ENCODE peak calls at places on chromosome 12, in seven cellular contexts. One of them, this sample, is unnamed.

GRCh38 chr12:123934829-123935228 is 37.8 kb downstream of the CCDC92 start:
- DNase-seq in H1: no peak
- DNase-seq in neuronal stem cell: no peak
- DNase-seq in mesenchymal stem cell: peak
- DNase-seq in mesendoderm: no peak
- DNase-seq in H9: no peak
- DNase-seq in IMR-90: peak
- DNase-seq in this sample: no peak

GRCh38 chr12:39102474-39103209 is 197.3 kb upstream of the CPNE8 start:
- DNase-seq in H1: no peak
- DNase-seq in mesenchymal stem cell: peak
- DNase-seq in IMR-90: no peak
- DNase-seq in mesendoderm: no peak
- DNase-seq in neuronal stem cell: no peak
- DNase-seq in H9: no peak
- DNase-seq in this sample: no peak

GRCh38 chr12:124727244-124727673 is 136.4 kb downstream of the SCARB1 start:
- DNase-seq in H9: no peak
- DNase-seq in H1: no peak
- DNase-seq in neuronal stem cell: no peak
- DNase-seq in IMR-90: no peak
- DNase-seq in mesendoderm: no peak
- DNase-seq in mesenchymal stem cell: peak
- DNase-seq in this sample: peak

GRCh38 chr12:53065975-53066593 is 13.1 kb downstream of the SPRYD3 start:
- DNase-seq in neuronal stem cell: peak
- DNase-seq in mesenchymal stem cell: peak
- DNase-seq in H9: peak
- DNase-seq in IMR-90: peak
- DNase-seq in mesendoderm: peak
- DNase-seq in H1: no peak
- DNase-seq in this sample: peak

GRCh38 chr12:26648584-26648983 is 184.4 kb downstream of the ITPR2 start:
- DNase-seq in IMR-90: peak
- DNase-seq in H1: no peak
- DNase-seq in mesenchymal stem cell: peak
- DNase-seq in neuronal stem cell: no peak
- DNase-seq in mesendoderm: no peak
- DNase-seq in H9: no peak
- DNase-seq in this sample: peak

GRCh38 chr12:92139634-92140555 is 5.8 kb downstream of the BTG1 start:
- DNase-seq in H9: no peak
- DNase-seq in IMR-90: peak
- DNase-seq in mesendoderm: no peak
- DNase-seq in mesenchymal stem cell: no peak
- DNase-seq in H1: no peak
- DNase-seq in neuronal stem cell: no peak
- DNase-seq in this sample: no peak

GRCh38 chr12:51424662-51425539 is at the start of gene SLC4A8:
- DNase-seq in mesenchymal stem cell: peak
- DNase-seq in mesendoderm: peak
- DNase-seq in H9: peak
- DNase-seq in H1: peak
- DNase-seq in IMR-90: peak
- DNase-seq in neuronal stem cell: peak
- DNase-seq in this sample: peak

GRCh38 chr12:76284816-76285750 is 63.1 kb downstream of the BBS10 start:
- DNase-seq in H1: no peak
- DNase-seq in mesenchymal stem cell: peak
- DNase-seq in neuronal stem cell: no peak
- DNase-seq in mesendoderm: no peak
- DNase-seq in IMR-90: peak
- DNase-seq in H9: peak
- DNase-seq in this sample: no peak

GRCh38 chr12:72141381-72141780 is 130.8 kb upstream of the TRHDE start:
- DNase-seq in IMR-90: peak
- DNase-seq in neuronal stem cell: no peak
- DNase-seq in H1: no peak
- DNase-seq in mesenchymal stem cell: peak
- DNase-seq in mesendoderm: peak
- DNase-seq in H9: no peak
- DNase-seq in this sample: no peak

GRCh38 chr12:109099426-109100020 is 2.1 kb downstream of the UNG start:
- DNase-seq in mesenchymal stem cell: peak
- DNase-seq in H9: no peak
- DNase-seq in IMR-90: no peak
- DNase-seq in neuronal stem cell: no peak
- DNase-seq in mesendoderm: no peak
- DNase-seq in H1: no peak
- DNase-seq in this sample: no peak

GRCh38 chr12:132593938-132594358 is 16.4 kb downstream of the LRCOL1 start:
- DNase-seq in neuronal stem cell: peak
- DNase-seq in IMR-90: peak
- DNase-seq in H9: peak
- DNase-seq in mesenchymal stem cell: peak
- DNase-seq in mesendoderm: peak
- DNase-seq in H1: no peak
- DNase-seq in this sample: peak

DNA sequence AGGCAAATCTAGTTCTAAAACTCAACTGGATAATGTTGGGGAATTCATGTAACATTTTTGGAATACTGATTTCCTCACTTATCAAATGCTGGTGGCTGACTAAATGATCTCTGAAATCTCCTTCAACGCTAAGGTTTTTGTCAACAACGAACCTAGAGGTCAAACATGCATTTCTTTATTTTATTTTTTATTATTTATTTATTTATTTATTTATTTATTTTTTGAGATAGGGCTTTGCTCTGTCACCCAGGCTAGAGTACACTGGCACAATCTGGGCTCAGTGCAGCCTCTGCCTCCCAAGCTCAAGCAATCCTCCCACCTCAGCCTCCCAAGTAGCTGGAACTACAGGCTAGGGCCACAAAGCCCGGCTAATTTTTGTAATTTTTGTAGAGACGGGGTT is 64.5 kb downstream of the DUSP16 start:
- DNase-seq in mesenchymal stem cell: no peak
- DNase-seq in H1: no peak
- DNase-seq in mesendoderm: no peak
- DNase-seq in neuronal stem cell: no peak
- DNase-seq in IMR-90: no peak
- DNase-seq in H9: no peak
- DNase-seq in this sample: no peak
- H2BK120ac ChIP-seq in mesenchymal stem cell: no peak
- H2BK120ac ChIP-seq in H1: no peak
- H2BK120ac ChIP-seq in mesendoderm: no peak
- H2BK120ac ChIP-seq in neuronal stem cell: no peak
- H2BK120ac ChIP-seq in IMR-90: no peak
- H2BK120ac ChIP-seq in H9: no peak
- H2BK120ac ChIP-seq in this sample: no peak

GRCh38 chr12:66232258-66232657 is 43.2 kb downstream of the IRAK3 start:
- DNase-seq in mesenchymal stem cell: no peak
- DNase-seq in mesendoderm: no peak
- DNase-seq in neuronal stem cell: no peak
- DNase-seq in H1: no peak
- DNase-seq in IMR-90: no peak
- DNase-seq in H9: no peak
- DNase-seq in this sample: no peak

GRCh38 chr12:66239295-66239694 is 50.3 kb downstream of the IRAK3 start:
- DNase-seq in neuronal stem cell: no peak
- DNase-seq in IMR-90: no peak
- DNase-seq in H1: no peak
- DNase-seq in mesenchymal stem cell: no peak
- DNase-seq in mesendoderm: peak
- DNase-seq in H9: no peak
- DNase-seq in this sample: no peak

GRCh38 chr12:66237505-66238175 is 48.6 kb downstream of the IRAK3 start:
- DNase-seq in mesenchymal stem cell: no peak
- DNase-seq in neuronal stem cell: no peak
- DNase-seq in H1: no peak
- DNase-seq in H9: no peak
- DNase-seq in IMR-90: no peak
- DNase-seq in mesendoderm: no peak
- DNase-seq in this sample: no peak

GRCh38 chr12:66236969-66237368 is 48.0 kb downstream of the IRAK3 start:
- DNase-seq in IMR-90: no peak
- DNase-seq in mesendoderm: no peak
- DNase-seq in H9: no peak
- DNase-seq in mesenchymal stem cell: no peak
- DNase-seq in neuronal stem cell: no peak
- DNase-seq in H1: no peak
- DNase-seq in this sample: no peak

DNA sequence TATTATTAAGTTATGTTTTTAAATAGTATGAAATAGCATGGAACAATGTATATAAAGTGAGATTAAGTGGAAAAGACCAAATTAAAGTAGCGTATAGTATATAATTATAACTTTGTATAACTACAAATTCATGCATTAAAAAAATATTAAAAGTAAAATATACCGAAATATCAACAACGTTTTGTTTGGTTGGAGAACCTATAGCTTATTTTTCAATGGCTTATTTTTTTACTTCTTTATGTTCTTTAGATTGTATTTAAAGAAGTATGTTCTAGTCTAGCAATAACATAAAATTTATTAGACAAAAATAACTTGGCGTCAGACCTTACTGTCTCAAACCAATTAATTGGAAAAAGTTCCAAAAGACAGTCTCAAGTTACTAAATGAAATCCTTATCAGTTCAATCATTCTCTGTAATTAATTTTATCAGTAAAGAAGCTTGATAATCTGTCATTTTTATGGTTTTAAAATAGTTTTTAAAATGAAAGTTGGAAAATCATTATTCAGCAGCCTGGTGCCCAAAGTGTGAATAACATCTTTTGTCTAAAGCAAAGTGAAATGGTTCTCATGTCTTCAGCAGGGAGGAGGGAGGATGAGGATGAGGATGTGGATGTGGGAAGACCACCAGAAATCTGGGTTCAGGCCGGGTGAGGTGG is 46.7 kb downstream of the IRAK3 start:
- DNase-seq in H1: no peak
- DNase-seq in mesendoderm: no peak
- DNase-seq in neuronal stem cell: no peak
- DNase-seq in mesenchymal stem cell: peak
- DNase-seq in H9: no peak
- DNase-seq in IMR-90: peak
- DNase-seq in this sample: no peak
- H2BK5ac ChIP-seq in H1: no peak
- H2BK5ac ChIP-seq in mesendoderm: no peak
- H2BK5ac ChIP-seq in neuronal stem cell: no peak
- H2BK5ac ChIP-seq in mesenchymal stem cell: no peak
- H2BK5ac ChIP-seq in H9: no peak
- H2BK5ac ChIP-seq in IMR-90: no peak
- H2BK5ac ChIP-seq in this sample: no peak

GRCh38 chr12:117470804-117471203 is 109.4 kb upstream of the NOS1 start:
- DNase-seq in neuronal stem cell: no peak
- DNase-seq in IMR-90: no peak
- DNase-seq in H9: no peak
- DNase-seq in H1: no peak
- DNase-seq in mesendoderm: peak
- DNase-seq in mesenchymal stem cell: no peak
- DNase-seq in this sample: no peak

GRCh38 chr12:117481470-117481869 is 120.0 kb upstream of the NOS1 start:
- DNase-seq in mesendoderm: no peak
- DNase-seq in H9: no peak
- DNase-seq in H1: no peak
- DNase-seq in IMR-90: no peak
- DNase-seq in mesenchymal stem cell: no peak
- DNase-seq in neuronal stem cell: no peak
- DNase-seq in this sample: no peak

GRCh38 chr12:117472983-117473382 is 111.6 kb upstream of the NOS1 start:
- DNase-seq in mesenchymal stem cell: no peak
- DNase-seq in H9: peak
- DNase-seq in mesendoderm: peak
- DNase-seq in IMR-90: no peak
- DNase-seq in neuronal stem cell: peak
- DNase-seq in H1: peak
- DNase-seq in this sample: peak

GRCh38 chr12:117473856-117474255 is 112.4 kb upstream of the NOS1 start:
- DNase-seq in H1: no peak
- DNase-seq in mesenchymal stem cell: no peak
- DNase-seq in H9: no peak
- DNase-seq in mesendoderm: no peak
- DNase-seq in neuronal stem cell: no peak
- DNase-seq in IMR-90: no peak
- DNase-seq in this sample: no peak

DNA sequence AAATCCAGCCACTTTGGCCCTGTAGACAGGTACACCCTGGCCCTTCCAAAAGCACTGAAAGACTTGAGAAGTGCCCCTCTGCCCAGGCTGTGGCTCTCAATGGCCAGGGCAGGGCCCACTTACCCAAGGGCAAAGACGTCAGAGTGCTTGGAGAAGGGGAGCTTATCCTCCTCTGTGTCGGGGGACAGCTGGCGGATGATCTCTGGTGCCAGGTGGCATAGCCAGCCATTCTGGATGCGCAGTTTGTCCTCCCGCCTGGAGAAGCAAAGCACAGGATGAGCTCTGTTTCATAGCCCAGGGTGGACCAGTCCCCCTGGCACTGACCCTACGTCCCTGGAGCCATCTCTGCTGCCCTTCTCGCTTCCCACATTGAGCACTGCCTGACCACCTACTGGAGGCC is 114.9 kb upstream of the NOS1 start:
- DNase-seq in H9: no peak
- DNase-seq in IMR-90: no peak
- DNase-seq in neuronal stem cell: no peak
- DNase-seq in H1: no peak
- DNase-seq in mesendoderm: no peak
- DNase-seq in mesenchymal stem cell: no peak
- DNase-seq in this sample: no peak
- H3K4ac ChIP-seq in H9: no peak
- H3K4ac ChIP-seq in IMR-90: no peak
- H3K4ac ChIP-seq in neuronal stem cell: no peak
- H3K4ac ChIP-seq in H1: no peak
- H3K4ac ChIP-seq in mesendoderm: no peak
- H3K4ac ChIP-seq in mesenchymal stem cell: no peak
- H3K4ac ChIP-seq in this sample: no peak

DNA sequence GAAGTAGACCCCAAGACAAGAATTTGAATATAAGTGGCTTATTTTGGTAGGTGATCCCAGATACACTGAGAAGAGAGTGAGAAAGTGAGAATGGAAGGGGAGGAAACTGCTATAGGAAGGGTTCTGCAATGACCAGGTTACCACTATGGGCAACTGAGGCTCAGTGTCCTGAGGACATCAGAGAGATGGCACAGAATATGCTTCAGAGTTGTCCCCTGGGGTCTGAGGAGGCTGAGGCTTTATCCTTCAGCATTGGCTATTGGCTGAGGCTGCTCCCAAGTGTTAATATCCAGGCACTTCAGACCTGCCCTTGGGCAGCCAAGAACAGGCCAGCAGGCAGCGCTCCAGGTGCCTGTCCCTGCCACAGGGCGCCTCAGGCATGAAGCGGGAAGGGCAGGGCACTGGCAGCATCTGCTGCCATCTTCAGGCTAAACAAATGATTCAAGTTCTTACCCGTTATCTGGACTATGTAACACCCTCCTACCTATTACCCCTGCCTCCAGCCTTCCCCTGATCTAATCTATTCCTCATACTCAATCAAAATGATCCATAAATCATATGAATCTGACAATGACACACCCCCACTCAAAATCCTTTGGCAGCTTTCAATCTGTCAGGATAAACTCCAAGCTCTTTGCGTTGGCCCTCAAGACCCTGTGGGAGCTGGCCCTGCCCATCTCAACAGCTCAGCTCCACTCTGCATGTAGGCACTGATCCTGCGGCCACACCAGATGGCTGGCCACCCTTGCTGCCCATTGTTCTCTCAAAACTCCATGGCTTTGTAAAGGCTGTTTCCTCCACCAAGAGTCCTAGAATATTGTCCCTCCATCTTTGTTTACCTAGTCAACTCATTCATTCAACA is 42.4 kb downstream of the CKAP4 start:
- DNase-seq in H9: peak
- DNase-seq in neuronal stem cell: no peak
- DNase-seq in mesendoderm: peak
- DNase-seq in H1: no peak
- DNase-seq in IMR-90: no peak
- DNase-seq in mesenchymal stem cell: no peak
- DNase-seq in this sample: no peak
- H2BK120ac ChIP-seq in H9: no peak
- H2BK120ac ChIP-seq in neuronal stem cell: no peak
- H2BK120ac ChIP-seq in mesendoderm: no peak
- H2BK120ac ChIP-seq in H1: no peak
- H2BK120ac ChIP-seq in IMR-90: no peak
- H2BK120ac ChIP-seq in mesenchymal stem cell: no peak
- H2BK120ac ChIP-seq in this sample: no peak

This sample was measured in trophoblast cell.